ENCODE peak calls at places on chromosomes 12 and 14, in four cellular contexts. K, H, I and J are unnamed samples.

GRCh38 chr14:90175631-90176030 is 80.7 kb upstream of the PSMC1 start:
- DNase-seq in K (no peak), H (no peak), I (no peak), J (no peak)

GRCh38 chr12:92674500-92674899 is 28.3 kb upstream of the PLEKHG7 start:
- DNase-seq in H (no peak), I (no peak), K (no peak), J (no peak)

GRCh38 chr14:68231832-68232642 is 412.5 kb downstream of the RAD51B start:
- DNase-seq in H (no peak), I (no peak), K (no peak), J (no peak)

GRCh38 chr14:38310420-38310995 is 54.6 kb upstream of the CLEC14A start:
- DNase-seq in I (no peak), H (no peak), K (no peak), J (no peak)

GRCh38 chr12:53603196-53603595 is 23.0 kb downstream of the ATF7 start:
- DNase-seq in K (no peak), H (no peak), I (no peak), J (no peak)

GRCh38 chr14:79476552-79476951 is 734.8 kb downstream of the DIO2 start:
- DNase-seq in I (no peak), K (no peak), H (no peak), J (no peak)

GRCh38 chr12:51897181-51897580 is 9.3 kb downstream of the ANKRD33 start:
- DNase-seq in I (no peak), K (no peak), H (no peak), J (peak)

GRCh38 chr12:70756118-70756517 is 118.9 kb upstream of the PTPRB start:
- DNase-seq in H (no peak), K (no peak), I (no peak), J (no peak)

GRCh38 chr12:54240129-54240528 is 39.8 kb downstream of the CBX5 start:
- DNase-seq in H (no peak), K (no peak), I (no peak), J (no peak)

GRCh38 chr12:104171785-104172563 is 34.0 kb upstream of the NFYB start:
- DNase-seq in I (no peak), H (no peak), K (no peak), J (no peak)

GRCh38 chr12:94689646-94690036 is 39.3 kb upstream of the TMCC3 start:
- DNase-seq in K (no peak), H (no peak), I (no peak), J (no peak)

GRCh38 chr14:47155395-47155794 is 503.8 kb upstream of the RPL10L start:
- DNase-seq in I (no peak), H (no peak), K (no peak), J (no peak)

GRCh38 chr12:1696800-1697199 is 5.9 kb downstream of the ADIPOR2 start:
- DNase-seq in H (no peak), I (no peak), K (no peak), J (no peak)